ENCODE peak calls at places on chromosomes 6 and 20, in seven cellular contexts. R is T-helper 2 cell; D is effector CD4-positive, alpha-beta T cell; I is ELF-1; P is left lung; T is lower lobe of right lung; U is neural progenitor cell. W is an unnamed sample.

GRCh38 chr6:157045831-157046454 is 268.8 kb downstream of the ARID1B start:
- DNase-seq in R (no peak), I (no peak), T (no peak), P (no peak), U (peak), D (no peak), W (no peak)

GRCh38 chr6:1388927-1389790 is at the start of gene FOXF2:
- DNase-seq in I (no peak), R (no peak), D (no peak), P (no peak), T (no peak), U (peak), W (no peak)

GRCh38 chr6:61886608-61887259 is 399.3 kb downstream of the KHDRBS2 start:
- DNase-seq in P (no peak), U (no peak), R (no peak), D (no peak), T (no peak), I (no peak), W (no peak)

GRCh38 chr20:61288331-61288784 is 36.3 kb downstream of the CDH4 start:
- DNase-seq in D (no peak), P (no peak), T (no peak), I (no peak), R (no peak), U (no peak), W (no peak)

GRCh38 chr20:916125-916799 is at the start of gene ANGPT4:
- DNase-seq in D (no peak), R (no peak), T (no peak), U (peak), P (no peak), I (peak), W (no peak)

GRCh38 chr6:161403717-161404116 is 129.9 kb upstream of the AGPAT4 start:
- DNase-seq in R (no peak), D (no peak), T (no peak), P (no peak), U (no peak), I (no peak), W (no peak)

GRCh38 chr20:17835240-17835940 is 133.2 kb downstream of the SNX5 start:
- DNase-seq in I (peak), T (no peak), U (no peak), D (no peak), P (no peak), R (no peak), W (no peak)

GRCh38 chr6:107692351-107692750 is 131.8 kb downstream of the SCML4 start:
- DNase-seq in T (no peak), R (no peak), U (no peak), I (no peak), P (no peak), D (no peak), W (no peak)

GRCh38 chr20:44247676-44248419 is 740 bp downstream of the GDAP1L1 start:
- DNase-seq in D (no peak), T (no peak), I (peak), P (no peak), U (peak), R (no peak), W (no peak)

GRCh38 chr20:63061051-63061531 is 54.3 kb upstream of the BHLHE23 start:
- DNase-seq in D (no peak), T (peak), U (no peak), R (no peak), I (no peak), P (peak), W (no peak)

GRCh38 chr20:36339646-36340592 is 33.8 kb downstream of the DLGAP4 start:
- DNase-seq in U (no peak), I (no peak), T (no peak), R (no peak), D (no peak), P (no peak), W (no peak)

GRCh38 chr6:11021003-11021402 is 23.1 kb downstream of the ELOVL2 start:
- DNase-seq in D (no peak), U (no peak), T (no peak), P (no peak), R (no peak), I (no peak), W (no peak)

GRCh38 chr20:52569201-52569600 is 377.6 kb upstream of the ZFP64 start:
- DNase-seq in D (no peak), R (no peak), P (no peak), U (no peak), I (no peak), T (no peak), W (no peak)

W was measured in pancreas.